ENCODE peak calls at places on chromosome 2, in four cellular contexts. T, U, K and I are unnamed samples.

GRCh38 chr2:218962859-218963492 is 3.5 kb downstream of the CDK5R2 start:
- DNase-seq in T (peak), U (peak), K (no peak), I (peak)

GRCh38 chr2:63789318-63790051 is 52.2 kb upstream of the UGP2 start:
- DNase-seq in T (no peak), U (no peak), K (no peak), I (no peak)

GRCh38 chr2:26581991-26582842 is 58.9 kb downstream of the CIB4 start:
- DNase-seq in T (no peak), U (no peak), K (no peak), I (no peak)

GRCh38 chr2:201733544-201733943 is 35.1 kb upstream of the MPP4 start:
- DNase-seq in T (no peak), U (no peak), K (no peak), I (no peak)

GRCh38 chr2:57542081-57542480 is 504.5 kb upstream of the VRK2 start:
- DNase-seq in T (no peak), U (no peak), K (no peak), I (no peak)

GRCh38 chr2:43508209-43508608 is 87.6 kb downstream of the THADA start:
- DNase-seq in T (no peak), U (no peak), K (no peak), I (no peak)

GRCh38 chr2:175167076-175167791 is 769 bp downstream of the ATF2 start:
- DNase-seq in T (peak), U (no peak), K (no peak), I (peak)

GRCh38 chr2:55010149-55010591 is 40.1 kb downstream of the RTN4 start:
- DNase-seq in T (no peak), U (peak), K (no peak), I (no peak)

GRCh38 chr2:98556634-98557033 is 51.7 kb downstream of the COA5 start:
- DNase-seq in T (no peak), U (no peak), K (no peak), I (no peak)

GRCh38 chr2:27042985-27043634 is 8.4 kb upstream of the AGBL5 start:
- DNase-seq in T (no peak), U (no peak), K (no peak), I (no peak)

GRCh38 chr2:239275871-239276812 is 124.7 kb downstream of the HDAC4 start:
- DNase-seq in T (no peak), U (no peak), K (no peak), I (no peak)

GRCh38 chr2:63763336-63764056 is 78.2 kb upstream of the UGP2 start:
- DNase-seq in T (no peak), U (no peak), K (no peak), I (no peak)

GRCh38 chr2:181038796-181039195 is 58.4 kb downstream of the UBE2E3 start:
- DNase-seq in T (no peak), U (no peak), K (peak), I (no peak)

GRCh38 chr2:233301811-233302210 is 5.8 kb upstream of the SAG start:
- DNase-seq in T (no peak), U (no peak), K (no peak), I (no peak)

GRCh38 chr2:237115870-237116269 is 30.2 kb downstream of the COPS8 start:
- DNase-seq in T (no peak), U (no peak), K (no peak), I (no peak)

GRCh38 chr2:62014102-62014501 is 108.6 kb downstream of the COMMD1 start:
- DNase-seq in T (no peak), U (no peak), K (peak), I (no peak)

GRCh38 chr2:189118386-189118785 is 61.2 kb downstream of the COL5A2 start:
- DNase-seq in T (no peak), U (no peak), K (no peak), I (no peak)

GRCh38 chr2:207042155-207042554 is 102.8 kb downstream of the CPO start:
- DNase-seq in T (no peak), U (no peak), K (peak), I (no peak)

GRCh38 chr2:80489718-80490117 is 185.2 kb upstream of the LRRTM1 start:
- DNase-seq in T (no peak), U (no peak), K (no peak), I (no peak)

GRCh38 chr2:20181761-20182160 is 43.2 kb downstream of the SDC1 start:
- DNase-seq in T (no peak), U (no peak), K (no peak), I (no peak)

GRCh38 chr2:43083710-43084698 is 142.4 kb downstream of the ZFP36L2 start:
- DNase-seq in T (no peak), U (no peak), K (no peak), I (no peak)

GRCh38 chr2:33372940-33373553 is 103.4 kb upstream of the RASGRP3 start:
- DNase-seq in T (peak), U (no peak), K (no peak), I (no peak)

GRCh38 chr2:236968101-236968886 is 117.4 kb upstream of the COPS8 start:
- DNase-seq in T (no peak), U (peak), K (no peak), I (no peak)

GRCh38 chr2:29401994-29402393 is 286.8 kb downstream of the CLIP4 start:
- DNase-seq in T (no peak), U (no peak), K (no peak), I (no peak)

GRCh38 chr2:24827321-24828261 is 34.4 kb downstream of the CENPO start:
- DNase-seq in T (peak), U (peak), K (peak), I (peak)

GRCh38 chr2:170005702-170006101 is 172.2 kb upstream of the MYO3B start:
- DNase-seq in T (no peak), U (no peak), K (no peak), I (no peak)

GRCh38 chr2:53609561-53609960 is 158.0 kb upstream of the CHAC2 start:
- DNase-seq in T (no peak), U (no peak), K (no peak), I (no peak)

GRCh38 chr2:141923657-141924056 is 207.2 kb downstream of the LRP1B start:
- DNase-seq in T (no peak), U (no peak), K (peak), I (no peak)

GRCh38 chr2:85649201-85650190 is 18.5 kb downstream of the SFTPB start:
- DNase-seq in T (no peak), U (no peak), K (peak), I (no peak)

GRCh38 chr2:85651097-85651496 is 16.9 kb downstream of the SFTPB start:
- DNase-seq in T (no peak), U (no peak), K (no peak), I (no peak)

GRCh38 chr2:85650456-85650855 is 17.5 kb downstream of the SFTPB start:
- DNase-seq in T (no peak), U (no peak), K (no peak), I (no peak)

GRCh38 chr2:85647823-85648526 is 20.0 kb downstream of the SFTPB start:
- DNase-seq in T (no peak), U (no peak), K (no peak), I (no peak)

GRCh38 chr2:85648619-85649018 is 19.4 kb downstream of the SFTPB start:
- DNase-seq in T (peak), U (no peak), K (peak), I (no peak)
- TF ChIP-seq CTCF in T (peak), U (peak), K (peak), I (peak)

GRCh38 chr2:71282493-71282892 is 49.1 kb upstream of the ZNF638 start:
- DNase-seq in T (no peak), U (no peak), K (no peak), I (no peak)
- TF ChIP-seq CTCF in T (no peak), U (no peak), K (no peak), I (no peak)

GRCh38 chr2:88950010-88950409 is 258.5 kb downstream of the RPIA start:
- DNase-seq in T (peak), U (no peak), K (no peak), I (no peak)
- TF ChIP-seq CTCF in T (peak), U (no peak), K (peak), I (no peak)

GRCh38 chr2:120740765-120741513 is 5.3 kb downstream of the GLI2 start:
- DNase-seq in T (peak), U (no peak), K (no peak), I (no peak)
- TF ChIP-seq CTCF in T (no peak), U (no peak), K (peak), I (no peak)

GRCh38 chr2:119290859-119291587 is 67.4 kb downstream of the STEAP3 start:
- DNase-seq in T (peak), U (peak), K (no peak), I (peak)
- TF ChIP-seq CTCF in T (peak), U (no peak), K (peak), I (peak)

DNA sequence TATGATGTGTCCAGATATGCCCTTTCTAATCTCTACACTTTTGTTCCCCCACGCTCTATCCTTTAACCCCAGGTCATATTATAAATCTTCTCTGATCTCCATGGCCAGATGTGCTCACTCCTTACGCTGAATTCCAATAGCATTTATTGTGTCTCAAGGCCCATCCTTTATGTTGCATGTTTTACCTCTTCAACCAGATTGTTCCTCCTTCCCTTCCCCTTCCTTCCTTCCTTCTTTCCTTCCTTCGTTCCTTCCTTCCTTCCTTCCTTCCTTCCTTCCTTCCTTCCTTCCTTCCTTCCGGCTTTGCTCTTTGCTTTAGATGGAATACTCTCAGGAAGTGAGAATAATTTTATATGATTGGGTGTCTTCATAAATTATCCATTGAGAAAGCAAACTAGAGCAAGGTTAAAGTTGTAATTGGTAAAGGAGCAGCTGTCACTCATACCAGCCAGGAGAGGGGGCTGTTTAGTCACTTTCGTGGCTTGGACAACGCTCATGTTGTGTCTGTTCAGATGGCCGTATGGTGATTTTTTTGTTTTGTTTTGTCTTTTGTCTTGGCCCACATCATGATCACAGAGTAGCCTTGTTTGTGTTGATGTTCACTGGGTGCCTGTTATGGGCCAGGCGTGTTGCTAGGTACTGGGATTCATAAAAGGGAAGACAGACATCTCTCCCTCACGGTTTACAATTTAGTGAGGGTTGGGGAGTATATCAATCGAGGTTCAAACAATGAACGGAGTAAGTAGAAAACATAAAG is 68.0 kb downstream of the DAW1 start:
- DNase-seq in T (no peak), U (no peak), K (no peak), I (no peak)
- TF ChIP-seq CTCF in T (peak), U (no peak), K (peak), I (no peak)